ENCODE peak calls at places on chromosome 21, in six cellular contexts. N is T-cell; C is activated T-cell treated with anti-CD3 and anti-CD28 coated beads for 24 hours; W is stimulated activated CD4-positive, alpha-beta T cell treated with anti-CD3 and anti-CD28 coated beads, Interleukin-12 subunit alpha, Interleukin-12 subunit beta, amount 100 ng/mL, for 48 hours; M is NCI-H774; J is WTC11. U is an unnamed sample.

GRCh38 chr21:43824250-43824882 is 35.0 kb downstream of the RRP1 start:
- DNase-seq in N (no peak), C (no peak), W (no peak), M (no peak), J (no peak), U (no peak)

GRCh38 chr21:38721983-38722382 is 83.7 kb upstream of the ETS2 start:
- DNase-seq in N (no peak), C (no peak), W (no peak), M (no peak), J (no peak), U (no peak)

GRCh38 chr21:27647401-27647800 is 680.5 kb upstream of the ADAMTS5 start:
- DNase-seq in N (no peak), C (no peak), W (no peak), M (no peak), J (no peak), U (no peak)

GRCh38 chr21:26909972-26910371 is 56.9 kb downstream of the ADAMTS5 start:
- DNase-seq in N (no peak), C (no peak), W (no peak), M (no peak), J (peak; percentile 55), U (no peak)

GRCh38 chr21:42760977-42761751 is 107.7 kb downstream of the PDE9A start:
- DNase-seq in N (no peak), C (no peak), W (no peak), M (no peak), J (no peak), U (no peak)

GRCh38 chr21:45004481-45005263 is 64.8 kb downstream of the SLX9 start:
- DNase-seq in N (no peak), C (peak; percentile 42), W (no peak), M (no peak), J (peak; percentile 9), U (peak; percentile 42)

GRCh38 chr21:42235593-42235992 is 16.7 kb downstream of the ABCG1 start:
- DNase-seq in N (no peak), C (no peak), W (no peak), M (no peak), J (no peak), U (no peak)

GRCh38 chr21:45266518-45267389 is 20.9 kb downstream of the POFUT2 start:
- DNase-seq in N (peak; percentile 50), C (peak; percentile 33), W (peak; percentile 42), M (no peak), J (no peak), U (no peak)

GRCh38 chr21:10463156-10463555 is 58.2 kb upstream of the TPTE start:
- DNase-seq in N (no peak), C (no peak), W (no peak), M (no peak), J (no peak), U (no peak)

GRCh38 chr21:38494254-38494648 is 4.0 kb downstream of the ERG start:
- DNase-seq in N (no peak), C (no peak), W (no peak), M (no peak), J (no peak), U (no peak)

GRCh38 chr21:36696390-36696639 is 2.6 kb upstream of the SIM2 start:
- DNase-seq in N (no peak), C (no peak), W (no peak), M (no peak), J (no peak), U (no peak)

GRCh38 chr21:39350094-39351006 is 1.5 kb upstream of the HMGN1 start:
- DNase-seq in N (no peak), C (no peak), W (no peak), M (no peak), J (no peak), U (no peak)

GRCh38 chr21:14707265-14708020 is 161.3 kb upstream of the SAMSN1 start:
- DNase-seq in N (no peak), C (no peak), W (no peak), M (no peak), J (no peak), U (no peak)

GRCh38 chr21:16302851-16303282 is 573.1 kb downstream of the USP25 start:
- DNase-seq in N (no peak), C (no peak), W (no peak), M (peak; percentile 23), J (no peak), U (no peak)

GRCh38 chr21:46567348-46567747 is 37.5 kb downstream of the S100B start:
- DNase-seq in N (no peak), C (no peak), W (no peak), M (no peak), J (no peak), U (no peak)

GRCh38 chr21:41370840-41371697 is 9.2 kb downstream of the MX2 start:
- DNase-seq in N (no peak), C (no peak), W (no peak), M (no peak), J (no peak), U (no peak)

GRCh38 chr21:30714436-30714835 is 4.1 kb downstream of the KRTAP21-3 start:
- DNase-seq in N (no peak), C (no peak), W (no peak), M (no peak), J (no peak), U (no peak)

GRCh38 chr21:43305811-43306311 is 121.1 kb downstream of the SIK1 start:
- DNase-seq in N (no peak), C (no peak), W (no peak), M (no peak), J (no peak), U (no peak)

GRCh38 chr21:39000496-39000895 is 182.8 kb downstream of the PSMG1 start:
- DNase-seq in N (no peak), C (no peak), W (no peak), M (no peak), J (no peak), U (no peak)

GRCh38 chr21:45541221-45542039 is 810 bp downstream of the SLC19A1 start:
- DNase-seq in N (peak; percentile 68), C (peak; percentile 83), W (peak; percentile 79), M (no peak), J (peak; percentile 25), U (peak; percentile 95)

GRCh38 chr21:38170705-38171682 is 85.8 kb upstream of the KCNJ15 start:
- DNase-seq in N (no peak), C (no peak), W (no peak), M (no peak), J (no peak), U (no peak)

GRCh38 chr21:22880573-22880972 is 1882.4 kb downstream of the NCAM2 start:
- DNase-seq in N (no peak), C (no peak), W (no peak), M (no peak), J (no peak), U (no peak)

GRCh38 chr21:29194342-29194741 is 63.9 kb downstream of the MAP3K7CL start:
- DNase-seq in N (no peak), C (no peak), W (no peak), M (no peak), J (no peak), U (no peak)

GRCh38 chr21:42546433-42546832 is 32.8 kb downstream of the SLC37A1 start:
- DNase-seq in N (no peak), C (no peak), W (no peak), M (no peak), J (no peak), U (no peak)

GRCh38 chr21:37445228-37445627 is 78.7 kb downstream of the DYRK1A start:
- DNase-seq in N (no peak), C (no peak), W (no peak), M (no peak), J (no peak), U (no peak)

GRCh38 chr21:37932936-37933335 is 16.7 kb upstream of the KCNJ6 start:
- DNase-seq in N (no peak), C (no peak), W (no peak), M (no peak), J (no peak), U (no peak)

GRCh38 chr21:33325222-33326067 is 675 bp downstream of the IFNAR1 start:
- DNase-seq in N (peak; percentile 55), C (peak; percentile 57), W (peak; percentile 62), M (peak; percentile 42), J (no peak), U (no peak)

GRCh38 chr21:37176716-37177115 is 90.4 kb downstream of the VPS26C start:
- DNase-seq in N (no peak), C (no peak), W (no peak), M (no peak), J (no peak), U (no peak)

GRCh38 chr21:36065497-36066036 is 4.3 kb upstream of the CBR1 start:
- DNase-seq in N (no peak), C (no peak), W (no peak), M (peak; percentile 36), J (no peak), U (no peak)

GRCh38 chr21:15192243-15192642 is 127.4 kb upstream of the NRIP1 start:
- DNase-seq in N (no peak), C (no peak), W (no peak), M (no peak), J (no peak), U (no peak)

GRCh38 chr21:44836666-44837471 is 19.0 kb upstream of the SUMO3 start:
- DNase-seq in N (no peak), C (no peak), W (no peak), M (no peak), J (no peak), U (peak; percentile 85)

GRCh38 chr21:44742418-44743153 is 31.2 kb upstream of the TSPEAR start:
- DNase-seq in N (no peak), C (no peak), W (no peak), M (peak; percentile 6), J (no peak), U (no peak)

GRCh38 chr21:45945868-45946210 is 35.7 kb upstream of the COL6A1 start:
- DNase-seq in N (no peak), C (no peak), W (no peak), M (no peak), J (no peak), U (no peak)

GRCh38 chr21:37579356-37579755 is 212.8 kb downstream of the DYRK1A start:
- DNase-seq in N (no peak), C (no peak), W (no peak), M (no peak), J (no peak), U (no peak)

GRCh38 chr21:38993561-38993960 is 187.8 kb downstream of the ETS2 start:
- DNase-seq in N (no peak), C (no peak), W (no peak), M (no peak), J (no peak), U (no peak)

GRCh38 chr21:26453258-26453657 is 119.8 kb downstream of the CYYR1 start:
- DNase-seq in N (no peak), C (no peak), W (no peak), M (no peak), J (no peak), U (no peak)

GRCh38 chr21:43193651-43194302 is 25.0 kb downstream of the CRYAA start:
- DNase-seq in N (no peak), C (no peak), W (no peak), M (no peak), J (peak; percentile 17), U (no peak)

GRCh38 chr21:18155508-18156193 is 89.0 kb upstream of the CHODL start:
- DNase-seq in N (no peak), C (no peak), W (no peak), M (no peak), J (no peak), U (no peak)

GRCh38 chr21:45319461-45320211 is 31.9 kb upstream of the POFUT2 start:
- DNase-seq in N (no peak), C (no peak), W (no peak), M (no peak), J (no peak), U (no peak)

U was measured in HL-60.